ENCODE peak calls at places on chromosomes 16 and 17, in six cellular contexts. One of them, this sample, is unnamed.

GRCh38 chr17:78231991-78232759 is 744 bp downstream of the TMEM235 start:
- DNase-seq in ovary: no peak
- DNase-seq in LNCaP clone FGC: no peak
- DNase-seq in AG10803: no peak
- DNase-seq in dorsolateral prefrontal cortex: no peak
- DNase-seq in astrocyte of the cerebellum: no peak
- DNase-seq in this sample: no peak

GRCh38 chr16:65249768-65250167 is 127.9 kb upstream of the CDH11 start:
- DNase-seq in astrocyte of the cerebellum: no peak
- DNase-seq in AG10803: peak; percentile 31
- DNase-seq in LNCaP clone FGC: no peak
- DNase-seq in dorsolateral prefrontal cortex: no peak
- DNase-seq in ovary: peak; percentile 82
- DNase-seq in this sample: peak; percentile 95

GRCh38 chr16:23423496-23424049 is 29.4 kb downstream of the COG7 start:
- DNase-seq in dorsolateral prefrontal cortex: peak; percentile 35
- DNase-seq in LNCaP clone FGC: peak; percentile 98
- DNase-seq in ovary: peak; percentile 87
- DNase-seq in astrocyte of the cerebellum: peak; percentile 98
- DNase-seq in AG10803: peak; percentile 96
- DNase-seq in this sample: peak; percentile 95

GRCh38 chr17:29091591-29092291 is 48.8 kb downstream of the PIPOX start:
- DNase-seq in ovary: no peak
- DNase-seq in dorsolateral prefrontal cortex: no peak
- DNase-seq in astrocyte of the cerebellum: no peak
- DNase-seq in LNCaP clone FGC: no peak
- DNase-seq in AG10803: no peak
- DNase-seq in this sample: no peak

GRCh38 chr16:69412287-69412686 is 12.1 kb upstream of the CYB5B start:
- DNase-seq in dorsolateral prefrontal cortex: no peak
- DNase-seq in AG10803: no peak
- DNase-seq in ovary: no peak
- DNase-seq in astrocyte of the cerebellum: peak; percentile 34
- DNase-seq in LNCaP clone FGC: no peak
- DNase-seq in this sample: peak; percentile 74

GRCh38 chr16:31472559-31473203 is 729 bp downstream of the TGFB1I1 start:
- DNase-seq in ovary: peak; percentile 96
- DNase-seq in astrocyte of the cerebellum: peak; percentile 73
- DNase-seq in dorsolateral prefrontal cortex: no peak
- DNase-seq in LNCaP clone FGC: no peak
- DNase-seq in AG10803: peak; percentile 92
- DNase-seq in this sample: peak; percentile 91

GRCh38 chr17:51032850-51033249 is 87.8 kb downstream of the SPAG9 start:
- DNase-seq in AG10803: peak; percentile 39
- DNase-seq in dorsolateral prefrontal cortex: no peak
- DNase-seq in LNCaP clone FGC: no peak
- DNase-seq in ovary: no peak
- DNase-seq in astrocyte of the cerebellum: no peak
- DNase-seq in this sample: no peak

GRCh38 chr17:63740464-63741181 is 976 bp downstream of the STRADA start:
- DNase-seq in ovary: no peak
- DNase-seq in AG10803: peak; percentile 13
- DNase-seq in dorsolateral prefrontal cortex: no peak
- DNase-seq in astrocyte of the cerebellum: no peak
- DNase-seq in LNCaP clone FGC: no peak
- DNase-seq in this sample: peak; percentile 18

GRCh38 chr17:31391496-31391949 is at the start of gene RAB11FIP4:
- DNase-seq in AG10803: no peak
- DNase-seq in ovary: peak; percentile 7
- DNase-seq in LNCaP clone FGC: no peak
- DNase-seq in dorsolateral prefrontal cortex: no peak
- DNase-seq in astrocyte of the cerebellum: no peak
- DNase-seq in this sample: no peak

GRCh38 chr16:67389911-67390815 is 3.1 kb downstream of the TPPP3 start:
- DNase-seq in dorsolateral prefrontal cortex: peak; percentile 62
- DNase-seq in astrocyte of the cerebellum: no peak
- DNase-seq in AG10803: no peak
- DNase-seq in ovary: no peak
- DNase-seq in LNCaP clone FGC: no peak
- DNase-seq in this sample: no peak

GRCh38 chr17:31591924-31592323 is 200.4 kb downstream of the RAB11FIP4 start:
- DNase-seq in LNCaP clone FGC: no peak
- DNase-seq in AG10803: no peak
- DNase-seq in astrocyte of the cerebellum: no peak
- DNase-seq in ovary: no peak
- DNase-seq in dorsolateral prefrontal cortex: no peak
- DNase-seq in this sample: no peak

GRCh38 chr17:18332909-18333489 is 17.9 kb downstream of the SMCR8 start:
- DNase-seq in ovary: no peak
- DNase-seq in astrocyte of the cerebellum: no peak
- DNase-seq in AG10803: peak; percentile 31
- DNase-seq in LNCaP clone FGC: no peak
- DNase-seq in dorsolateral prefrontal cortex: no peak
- DNase-seq in this sample: no peak

GRCh38 chr16:27598226-27598625 is 48.3 kb downstream of the KATNIP start:
- DNase-seq in ovary: no peak
- DNase-seq in AG10803: peak; percentile 12
- DNase-seq in dorsolateral prefrontal cortex: no peak
- DNase-seq in LNCaP clone FGC: no peak
- DNase-seq in astrocyte of the cerebellum: no peak
- DNase-seq in this sample: no peak

GRCh38 chr17:28547096-28547622 is 5.3 kb downstream of the UNC119 start:
- DNase-seq in ovary: no peak
- DNase-seq in astrocyte of the cerebellum: no peak
- DNase-seq in dorsolateral prefrontal cortex: no peak
- DNase-seq in LNCaP clone FGC: no peak
- DNase-seq in AG10803: no peak
- DNase-seq in this sample: no peak

GRCh38 chr16:12655530-12655929 is 148.2 kb downstream of the CPPED1 start:
- DNase-seq in dorsolateral prefrontal cortex: no peak
- DNase-seq in AG10803: no peak
- DNase-seq in astrocyte of the cerebellum: no peak
- DNase-seq in LNCaP clone FGC: no peak
- DNase-seq in ovary: no peak
- DNase-seq in this sample: no peak

GRCh38 chr16:12651765-12652531 is 151.7 kb downstream of the CPPED1 start:
- DNase-seq in astrocyte of the cerebellum: no peak
- DNase-seq in LNCaP clone FGC: no peak
- DNase-seq in ovary: no peak
- DNase-seq in dorsolateral prefrontal cortex: no peak
- DNase-seq in AG10803: no peak
- DNase-seq in this sample: no peak

GRCh38 chr16:12649356-12649755 is 154.3 kb downstream of the CPPED1 start:
- DNase-seq in ovary: no peak
- DNase-seq in LNCaP clone FGC: no peak
- DNase-seq in astrocyte of the cerebellum: no peak
- DNase-seq in AG10803: no peak
- DNase-seq in dorsolateral prefrontal cortex: no peak
- DNase-seq in this sample: no peak

GRCh38 chr16:12653820-12654392 is 149.8 kb downstream of the CPPED1 start:
- DNase-seq in dorsolateral prefrontal cortex: no peak
- DNase-seq in LNCaP clone FGC: no peak
- DNase-seq in AG10803: no peak
- DNase-seq in ovary: no peak
- DNase-seq in astrocyte of the cerebellum: no peak
- DNase-seq in this sample: no peak

GRCh38 chr16:12652924-12653323 is 150.8 kb downstream of the CPPED1 start:
- DNase-seq in dorsolateral prefrontal cortex: no peak
- DNase-seq in astrocyte of the cerebellum: no peak
- DNase-seq in LNCaP clone FGC: no peak
- DNase-seq in AG10803: no peak
- DNase-seq in ovary: no peak
- DNase-seq in this sample: no peak
- H3K4me3 ChIP-seq in dorsolateral prefrontal cortex: no peak overlapping the region
- H3K4me3 ChIP-seq in astrocyte of the cerebellum: no peak overlapping the region
- H3K4me3 ChIP-seq in LNCaP clone FGC: no peak overlapping the region
- H3K4me3 ChIP-seq in AG10803: no peak overlapping the region
- H3K4me3 ChIP-seq in ovary: no peak overlapping the region
- H3K4me3 ChIP-seq in this sample: no peak overlapping the region

GRCh38 chr17:4161179-4161559 is 18.2 kb downstream of the CYB5D2 start:
- DNase-seq in ovary: no peak
- DNase-seq in astrocyte of the cerebellum: peak; percentile 51
- DNase-seq in AG10803: peak; percentile 72
- DNase-seq in dorsolateral prefrontal cortex: no peak
- DNase-seq in LNCaP clone FGC: peak; percentile 93
- DNase-seq in this sample: peak; percentile 72
- TF ChIP-seq CTCF in ovary: no peak
- TF ChIP-seq CTCF in astrocyte of the cerebellum: peak; percentile 37
- TF ChIP-seq CTCF in AG10803: peak; percentile 29
- TF ChIP-seq CTCF in dorsolateral prefrontal cortex: no peak
- TF ChIP-seq CTCF in LNCaP clone FGC: no peak
- TF ChIP-seq CTCF in this sample: peak; percentile 27

DNA sequence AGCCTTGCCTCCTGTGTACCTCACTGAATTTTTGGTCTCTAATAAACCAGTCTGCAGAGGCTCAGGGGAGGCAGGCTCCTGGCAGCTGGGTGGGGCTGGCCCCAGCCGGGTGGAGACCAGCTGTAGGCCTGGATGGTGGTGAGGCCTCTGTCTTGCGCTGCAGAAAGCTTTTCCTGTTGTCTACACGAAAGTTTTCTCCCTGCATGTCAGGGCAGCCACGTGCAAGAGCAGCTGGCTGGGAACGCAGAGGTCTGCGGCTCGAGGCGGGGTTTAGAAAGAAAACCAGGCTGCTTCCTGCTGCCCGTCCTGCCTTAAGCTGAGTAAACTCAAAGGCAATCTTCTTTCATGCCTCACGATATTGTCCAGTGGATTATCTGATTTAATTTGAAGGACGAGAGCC is 2.4 kb downstream of the SERPINF1 start:
- DNase-seq in LNCaP clone FGC: no peak
- DNase-seq in AG10803: peak; percentile 94
- DNase-seq in ovary: peak; percentile 74
- DNase-seq in astrocyte of the cerebellum: no peak
- DNase-seq in dorsolateral prefrontal cortex: no peak
- DNase-seq in this sample: peak; percentile 96
- H3K4me3 ChIP-seq in LNCaP clone FGC: no peak overlapping the region
- H3K4me3 ChIP-seq in AG10803: peak overlapping the region; percentile 73
- H3K4me3 ChIP-seq in ovary: peak overlapping the region; percentile 47
- H3K4me3 ChIP-seq in astrocyte of the cerebellum: peak overlapping the region; percentile 15
- H3K4me3 ChIP-seq in dorsolateral prefrontal cortex: no peak overlapping the region
- H3K4me3 ChIP-seq in this sample: peak overlapping the region; percentile 85

GRCh38 chr17:5033352-5034015 is 1.7 kb downstream of the SLC52A1 start:
- DNase-seq in dorsolateral prefrontal cortex: no peak
- DNase-seq in ovary: no peak
- DNase-seq in AG10803: no peak
- DNase-seq in astrocyte of the cerebellum: no peak
- DNase-seq in LNCaP clone FGC: no peak
- DNase-seq in this sample: no peak
- TF ChIP-seq CTCF in dorsolateral prefrontal cortex: no peak
- TF ChIP-seq CTCF in ovary: no peak
- TF ChIP-seq CTCF in AG10803: no peak
- TF ChIP-seq CTCF in astrocyte of the cerebellum: no peak
- TF ChIP-seq CTCF in LNCaP clone FGC: no peak
- TF ChIP-seq CTCF in this sample: no peak

GRCh38 chr16:49643429-49644142 is 212.3 kb downstream of the ZNF423 start:
- DNase-seq in astrocyte of the cerebellum: peak; percentile 49
- DNase-seq in AG10803: peak; percentile 73
- DNase-seq in LNCaP clone FGC: no peak
- DNase-seq in dorsolateral prefrontal cortex: peak; percentile 21
- DNase-seq in ovary: no peak
- DNase-seq in this sample: peak; percentile 84
- H3K4me3 ChIP-seq in astrocyte of the cerebellum: no peak overlapping the region
- H3K4me3 ChIP-seq in AG10803: no peak overlapping the region
- H3K4me3 ChIP-seq in LNCaP clone FGC: no peak overlapping the region
- H3K4me3 ChIP-seq in dorsolateral prefrontal cortex: no peak overlapping the region
- H3K4me3 ChIP-seq in ovary: no peak overlapping the region
- H3K4me3 ChIP-seq in this sample: no peak overlapping the region

DNA sequence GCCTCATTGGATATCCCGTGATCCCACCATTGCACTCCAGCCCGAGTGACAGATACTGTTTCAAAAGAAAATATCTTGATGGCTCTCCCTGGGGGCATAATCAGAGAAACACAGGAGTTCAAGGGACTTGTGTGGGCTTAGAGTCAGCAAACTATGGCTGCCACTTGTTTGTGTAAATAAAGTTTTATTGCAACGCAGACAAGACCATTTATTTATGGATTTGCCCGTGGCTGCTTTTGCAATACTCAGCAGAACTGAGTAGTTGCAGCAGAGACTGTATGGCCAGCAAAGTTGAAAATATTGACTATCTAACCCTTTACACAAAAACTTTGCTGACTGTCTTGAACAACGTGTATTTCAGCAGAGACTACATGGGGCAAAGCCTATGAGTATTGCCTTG is 75.5 kb upstream of the GPRC5B start:
- DNase-seq in dorsolateral prefrontal cortex: no peak
- DNase-seq in ovary: no peak
- DNase-seq in astrocyte of the cerebellum: no peak
- DNase-seq in LNCaP clone FGC: no peak
- DNase-seq in AG10803: no peak
- DNase-seq in this sample: no peak
- TF ChIP-seq CTCF in dorsolateral prefrontal cortex: no peak
- TF ChIP-seq CTCF in ovary: no peak
- TF ChIP-seq CTCF in astrocyte of the cerebellum: no peak
- TF ChIP-seq CTCF in LNCaP clone FGC: no peak
- TF ChIP-seq CTCF in AG10803: no peak
- TF ChIP-seq CTCF in this sample: no peak

DNA sequence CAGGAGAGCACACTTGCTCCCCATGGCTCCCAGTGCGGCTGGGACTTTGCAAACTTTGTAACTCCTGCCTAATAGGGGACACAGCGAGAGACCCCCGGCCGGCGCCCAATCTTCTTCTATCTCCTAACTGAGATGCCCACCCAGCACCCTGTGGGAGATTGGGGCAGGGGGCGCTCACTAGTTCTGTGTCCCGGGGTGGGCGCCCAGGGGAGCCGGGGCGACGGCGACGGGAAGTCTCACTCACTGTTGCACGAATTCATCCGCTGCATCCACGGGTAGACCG is 3.9 kb upstream of the HOXB5 start:
- DNase-seq in astrocyte of the cerebellum: no peak
- DNase-seq in ovary: no peak
- DNase-seq in dorsolateral prefrontal cortex: no peak
- DNase-seq in AG10803: no peak
- DNase-seq in LNCaP clone FGC: no peak
- DNase-seq in this sample: no peak
- H3K4me3 ChIP-seq in astrocyte of the cerebellum: peak overlapping the region; percentile 44
- H3K4me3 ChIP-seq in ovary: peak overlapping the region; percentile 38
- H3K4me3 ChIP-seq in dorsolateral prefrontal cortex: no peak overlapping the region
- H3K4me3 ChIP-seq in AG10803: peak overlapping the region; percentile 70
- H3K4me3 ChIP-seq in LNCaP clone FGC: peak overlapping the region; percentile 57
- H3K4me3 ChIP-seq in this sample: peak overlapping the region; percentile 70

GRCh38 chr16:20181386-20181785 is 107.7 kb upstream of the GPR139 start:
- DNase-seq in LNCaP clone FGC: no peak
- DNase-seq in ovary: no peak
- DNase-seq in dorsolateral prefrontal cortex: no peak
- DNase-seq in astrocyte of the cerebellum: no peak
- DNase-seq in AG10803: no peak
- DNase-seq in this sample: no peak
- TF ChIP-seq CTCF in LNCaP clone FGC: no peak
- TF ChIP-seq CTCF in ovary: no peak
- TF ChIP-seq CTCF in dorsolateral prefrontal cortex: no peak
- TF ChIP-seq CTCF in astrocyte of the cerebellum: no peak
- TF ChIP-seq CTCF in AG10803: no peak
- TF ChIP-seq CTCF in this sample: no peak

GRCh38 chr17:39808409-39808997 is 55.6 kb downstream of the IKZF3 start:
- DNase-seq in astrocyte of the cerebellum: no peak
- DNase-seq in LNCaP clone FGC: peak; percentile 59
- DNase-seq in AG10803: no peak
- DNase-seq in dorsolateral prefrontal cortex: no peak
- DNase-seq in ovary: no peak
- DNase-seq in this sample: no peak
- H3K4me3 ChIP-seq in astrocyte of the cerebellum: no peak overlapping the region
- H3K4me3 ChIP-seq in LNCaP clone FGC: peak overlapping the region; percentile 13
- H3K4me3 ChIP-seq in AG10803: no peak overlapping the region
- H3K4me3 ChIP-seq in dorsolateral prefrontal cortex: no peak overlapping the region
- H3K4me3 ChIP-seq in ovary: no peak overlapping the region
- H3K4me3 ChIP-seq in this sample: no peak overlapping the region

This sample was measured in fibroblast of the aortic adventitia.